ENCODE peak calls at places on chromosomes 13 and 19, in ten cellular contexts. C is IMR-90, L is pancreas, A is tibial artery, U is heart right ventricle, F is tibial nerve, P is A549, T is upper lobe of right lung, D is right atrium auricular region, R is endodermal cell. I is an unnamed sample.

GRCh38 chr13:110138009-110138699 is 168.8 kb downstream of the COL4A1 start:
- DNase-seq in U (peak; percentile 60), T (peak; percentile 86), R (peak; percentile 85), A (peak; percentile 88), P (peak; percentile 57), C (peak; percentile 79), D (peak; percentile 83), F (no peak), L (peak; percentile 57), I (peak; percentile 82)

GRCh38 chr13:110448230-110448629 is 113.3 kb downstream of the RAB20 start:
- DNase-seq in R (no peak), C (peak; percentile 86), U (no peak), L (no peak), T (no peak), A (peak; percentile 41), P (no peak), F (no peak), D (no peak), I (peak; percentile 96)

GRCh38 chr13:43157796-43158195 is 134.4 kb downstream of the DNAJC15 start:
- DNase-seq in R (no peak), D (no peak), L (no peak), C (no peak), F (no peak), P (no peak), U (no peak), A (no peak), T (no peak), I (no peak)

GRCh38 chr13:34808649-34809048 is 133.4 kb upstream of the NBEA start:
- DNase-seq in P (no peak), F (no peak), T (no peak), U (no peak), R (no peak), C (no peak), A (no peak), L (no peak), D (no peak), I (no peak)

GRCh38 chr19:6753178-6754031 is 13.8 kb downstream of the SH2D3A start:
- DNase-seq in R (peak; percentile 100), F (peak; percentile 70), T (peak; percentile 91), A (peak; percentile 90), P (peak; percentile 58), C (peak; percentile 15), L (peak; percentile 29), D (peak; percentile 80), U (peak; percentile 80), I (peak; percentile 37)

GRCh38 chr19:39363909-39364457 is 21.8 kb downstream of the SAMD4B start:
- DNase-seq in U (peak; percentile 33), C (peak; percentile 80), D (no peak), F (peak; percentile 63), R (no peak), L (no peak), A (no peak), T (peak; percentile 40), P (no peak), I (no peak)

GRCh38 chr13:110985570-110985969 is 70.7 kb upstream of the ANKRD10 start:
- DNase-seq in C (peak; percentile 34), R (no peak), P (no peak), D (no peak), T (no peak), A (no peak), F (no peak), U (no peak), L (no peak), I (no peak)

GRCh38 chr19:9009935-9010651 is at the start of gene MUC16:
- DNase-seq in A (no peak), L (no peak), T (no peak), R (peak; percentile 66), F (no peak), P (no peak), U (no peak), C (no peak), D (no peak), I (peak; percentile 89)

GRCh38 chr13:55106509-55106908 is 2034.2 kb upstream of the PRR20A start:
- DNase-seq in R (no peak), D (no peak), P (no peak), A (no peak), L (no peak), C (no peak), U (no peak), F (no peak), T (no peak), I (no peak)

GRCh38 chr13:112027250-112027649 is 39.7 kb upstream of the SOX1 start:
- DNase-seq in D (no peak), L (no peak), A (no peak), C (no peak), F (no peak), U (no peak), T (no peak), P (no peak), R (no peak), I (no peak)

GRCh38 chr13:57123660-57124059 is 17.1 kb upstream of the PRR20A start:
- DNase-seq in F (no peak), T (no peak), U (no peak), A (peak; percentile 81), P (no peak), R (no peak), L (no peak), C (no peak), D (no peak), I (no peak)

GRCh38 chr19:850221-850978 is 1.7 kb upstream of the ELANE start:
- DNase-seq in D (peak; percentile 95), F (peak; percentile 83), P (peak; percentile 76), C (peak; percentile 81), U (peak; percentile 92), T (peak; percentile 93), L (peak; percentile 89), A (peak; percentile 96), R (peak; percentile 73), I (peak; percentile 53)

GRCh38 chr19:33462112-33462726 is 59.4 kb downstream of the PEPD start:
- DNase-seq in T (peak; percentile 53), F (no peak), D (no peak), P (no peak), C (no peak), R (peak; percentile 20), A (peak; percentile 40), L (no peak), U (no peak), I (no peak)

DNA sequence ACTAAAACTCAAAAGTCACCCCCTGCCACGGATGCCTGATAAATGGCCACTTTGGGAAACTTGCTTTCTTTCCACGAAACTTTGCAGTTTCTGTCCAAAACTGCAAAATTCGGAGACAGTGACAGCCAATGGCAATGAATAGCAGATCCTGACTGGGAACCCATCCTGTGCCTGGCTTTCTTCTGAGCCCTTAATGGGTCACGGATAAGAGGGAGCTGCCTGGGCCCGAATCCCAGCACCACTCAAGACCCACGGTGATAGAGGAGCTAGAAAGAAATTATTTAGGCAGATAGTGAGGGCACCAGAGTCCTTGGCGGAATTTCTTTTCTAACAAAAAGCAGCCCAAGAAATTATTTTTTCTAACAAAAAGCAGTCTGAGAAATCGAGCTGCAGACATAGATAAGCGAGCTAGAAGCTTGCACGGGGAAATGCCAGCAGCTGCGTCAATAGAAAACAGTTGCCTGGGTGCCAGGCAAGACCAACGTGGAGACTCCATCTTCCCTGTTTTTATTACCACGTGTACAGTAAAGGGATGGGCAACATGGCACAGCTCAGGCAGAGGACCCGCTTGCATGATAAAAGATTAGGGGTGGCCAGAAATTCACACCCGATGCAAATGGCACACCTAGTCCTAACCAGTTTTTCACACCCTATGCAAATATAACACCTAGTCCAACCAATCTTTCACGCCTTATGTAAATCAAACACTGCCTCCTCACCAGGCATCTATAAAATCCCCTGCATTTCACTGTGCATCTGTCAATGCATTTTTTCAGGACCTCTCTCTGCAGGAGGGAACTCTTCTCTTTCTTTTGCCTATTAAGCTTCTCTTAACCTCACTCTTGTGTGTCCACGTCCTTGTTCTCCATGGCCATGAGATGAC is 7.1 kb upstream of the HSH2D start:
- DNase-seq in C (no peak), R (peak; percentile 60), F (no peak), T (no peak), U (no peak), P (no peak), D (no peak), L (peak; percentile 31), A (no peak), I (no peak)
- H3K4me1 ChIP-seq in C (no peaks in the 10 kb centered on the region), R (no peaks in the 10 kb centered on the region), F (no peaks in the 10 kb centered on the region), T (no peaks in the 10 kb centered on the region), U (peaks cover 25% of the 10 kb centered on the region), P (no peaks in the 10 kb centered on the region), D (no peaks in the 10 kb centered on the region), L (no peaks in the 10 kb centered on the region), A (no peaks in the 10 kb centered on the region), I (no peaks in the 10 kb centered on the region)

GRCh38 chr13:24013189-24013588 is 115.9 kb upstream of the C1QTNF9B start:
- DNase-seq in C (no peak), A (no peak), U (no peak), T (no peak), F (no peak), P (no peak), L (no peak), D (no peak), R (no peak), I (no peak)
- H3K4me1 ChIP-seq in C (peaks cover 7% of the 10 kb centered on the region), A (no peaks in the 10 kb centered on the region), U (no peaks in the 10 kb centered on the region), T (no peaks in the 10 kb centered on the region), F (no peaks in the 10 kb centered on the region), P (no peaks in the 10 kb centered on the region), L (no peaks in the 10 kb centered on the region), D (no peaks in the 10 kb centered on the region), R (peaks cover 8% of the 10 kb centered on the region), I (peaks cover 11% of the 10 kb centered on the region)

GRCh38 chr13:85099245-85099644 is 700.0 kb downstream of the SLITRK6 start:
- DNase-seq in C (no peak), D (no peak), P (no peak), R (no peak), A (no peak), L (no peak), T (no peak), F (no peak), U (no peak), I (no peak)

GRCh38 chr13:85091835-85092234 is 707.4 kb downstream of the SLITRK6 start:
- DNase-seq in D (no peak), C (no peak), F (no peak), A (no peak), P (no peak), R (no peak), T (no peak), U (no peak), L (no peak), I (no peak)

GRCh38 chr13:85095887-85096286 is 703.3 kb downstream of the SLITRK6 start:
- DNase-seq in U (no peak), R (no peak), L (no peak), F (no peak), C (no peak), A (no peak), P (no peak), D (no peak), T (no peak), I (no peak)

DNA sequence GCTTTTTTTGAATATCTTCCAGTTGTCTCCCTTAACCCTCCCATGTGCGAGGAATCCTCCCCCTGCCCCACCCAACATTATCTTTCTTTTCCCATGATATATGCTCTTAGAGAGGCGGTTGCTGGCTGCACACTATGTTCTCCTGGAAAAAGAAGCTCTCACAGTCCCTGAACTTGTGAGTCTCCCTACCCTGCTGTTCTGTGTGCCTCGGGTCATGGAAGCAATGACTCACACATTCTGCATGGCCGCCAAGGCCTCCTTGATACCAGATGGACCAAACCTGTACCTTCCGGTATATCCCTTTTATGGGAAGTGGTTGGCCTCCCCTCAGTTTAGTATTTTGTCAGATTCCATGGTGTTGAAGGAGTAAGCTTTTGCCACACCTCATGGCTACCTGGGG is 705.4 kb downstream of the SLITRK6 start:
- DNase-seq in D (no peak), C (no peak), R (peak; percentile 44), F (peak; percentile 19), P (no peak), U (no peak), T (no peak), L (no peak), A (no peak), I (peak; percentile 9)
- H3K4me1 ChIP-seq in D (no peaks in the 10 kb centered on the region), C (no peaks in the 10 kb centered on the region), R (peaks cover 3% of the 10 kb centered on the region), F (no peaks in the 10 kb centered on the region), P (no peaks in the 10 kb centered on the region), U (no peaks in the 10 kb centered on the region), T (no peaks in the 10 kb centered on the region), L (no peaks in the 10 kb centered on the region), A (no peaks in the 10 kb centered on the region), I (no peaks in the 10 kb centered on the region)

GRCh38 chr19:43469160-43469480 is 3.7 kb upstream of the LYPD3 start:
- DNase-seq in R (no peak), P (no peak), L (no peak), D (no peak), T (no peak), C (no peak), U (no peak), A (no peak), F (no peak), I (no peak)
- H3K4me1 ChIP-seq in R (no peaks in the 10 kb centered on the region), P (peaks cover 15% of the 10 kb centered on the region), L (no peaks in the 10 kb centered on the region), D (no peaks in the 10 kb centered on the region), T (peaks cover 7% of the 10 kb centered on the region), C (peaks cover 18% of the 10 kb centered on the region), U (peaks cover 37% of the 10 kb centered on the region), A (peaks cover 15% of the 10 kb centered on the region), F (no peaks in the 10 kb centered on the region), I (peaks cover 52% of the 10 kb centered on the region)